ENCODE peak calls at places on chromosomes 16 and 17, in four cellular contexts. O, C, P and H are unnamed samples.

GRCh38 chr17:2421315-2422147 is 20.7 kb upstream of the MNT start:
- DNase-seq in O (no peak), C (peak), P (no peak), H (no peak)

GRCh38 chr16:10172848-10173655 is 9.2 kb downstream of the GRIN2A start:
- DNase-seq in O (no peak), C (no peak), P (no peak), H (no peak)

GRCh38 chr16:27579086-27579980 is 29.4 kb downstream of the KATNIP start:
- DNase-seq in O (no peak), C (no peak), P (no peak), H (no peak)

GRCh38 chr16:89191033-89191900 is 9.1 kb downstream of the SLC22A31 start:
- DNase-seq in O (no peak), C (no peak), P (peak), H (peak)

GRCh38 chr17:20825539-20825938 is 217.3 kb downstream of the USP22 start:
- DNase-seq in O (no peak), C (no peak), P (no peak), H (no peak)

GRCh38 chr17:45016823-45017222 is 34.6 kb downstream of the DCAKD start:
- DNase-seq in O (no peak), C (peak), P (no peak), H (no peak)

GRCh38 chr17:79970576-79971068 is 65.0 kb downstream of the TBC1D16 start:
- DNase-seq in O (no peak), C (peak), P (peak), H (no peak)

GRCh38 chr17:29640413-29640812 is 17.7 kb upstream of the CORO6 start:
- DNase-seq in O (no peak), C (no peak), P (no peak), H (no peak)

GRCh38 chr17:29747660-29748059 is 124.9 kb upstream of the CORO6 start:
- DNase-seq in O (no peak), C (no peak), P (no peak), H (no peak)

GRCh38 chr16:3774156-3774767 is 56.9 kb upstream of the TRAP1 start:
- DNase-seq in O (no peak), C (no peak), P (no peak), H (no peak)

GRCh38 chr16:19114359-19115147 is 789 bp downstream of the ITPRIPL2 start:
- DNase-seq in O (no peak), C (no peak), P (peak), H (peak)

GRCh38 chr17:28880572-28880945 is 17.0 kb downstream of the FLOT2 start:
- DNase-seq in O (no peak), C (no peak), P (peak), H (no peak)

DNA sequence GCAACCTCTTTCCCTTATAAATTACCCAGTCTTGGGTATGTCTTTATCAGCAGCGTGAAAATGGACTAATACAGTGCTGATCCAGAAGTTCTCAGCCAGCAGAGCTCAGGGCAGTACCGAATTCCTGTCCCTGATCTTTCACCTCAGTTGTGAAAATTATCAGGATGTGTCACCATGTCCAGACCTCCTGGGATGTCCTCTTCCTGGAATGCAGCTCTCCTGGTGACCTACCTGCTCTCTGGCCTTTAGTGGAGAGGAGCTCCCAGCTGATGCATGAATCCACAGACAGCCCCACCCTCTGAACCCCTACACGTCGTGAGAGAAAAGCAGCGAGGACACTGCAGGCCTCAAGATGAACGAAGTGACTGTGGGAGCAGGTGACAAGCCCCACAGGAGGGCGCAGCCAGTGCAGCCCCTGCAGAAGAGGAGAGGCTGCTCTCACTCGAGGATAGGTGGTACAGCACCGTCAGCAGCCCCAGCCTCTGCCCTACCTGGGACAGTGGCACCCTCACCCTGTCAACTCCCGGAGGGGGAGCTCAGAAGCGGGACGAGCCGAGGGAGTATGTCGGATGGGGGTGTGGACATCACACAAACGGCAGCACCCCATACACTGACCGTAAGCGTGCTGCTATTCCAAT is 22.0 kb upstream of the C16orf95 start:
- DNase-seq in O (no peak), C (no peak), P (no peak), H (no peak)
- TF ChIP-seq CTCF in O (no peak), C (no peak), P (no peak), H (no peak)

DNA sequence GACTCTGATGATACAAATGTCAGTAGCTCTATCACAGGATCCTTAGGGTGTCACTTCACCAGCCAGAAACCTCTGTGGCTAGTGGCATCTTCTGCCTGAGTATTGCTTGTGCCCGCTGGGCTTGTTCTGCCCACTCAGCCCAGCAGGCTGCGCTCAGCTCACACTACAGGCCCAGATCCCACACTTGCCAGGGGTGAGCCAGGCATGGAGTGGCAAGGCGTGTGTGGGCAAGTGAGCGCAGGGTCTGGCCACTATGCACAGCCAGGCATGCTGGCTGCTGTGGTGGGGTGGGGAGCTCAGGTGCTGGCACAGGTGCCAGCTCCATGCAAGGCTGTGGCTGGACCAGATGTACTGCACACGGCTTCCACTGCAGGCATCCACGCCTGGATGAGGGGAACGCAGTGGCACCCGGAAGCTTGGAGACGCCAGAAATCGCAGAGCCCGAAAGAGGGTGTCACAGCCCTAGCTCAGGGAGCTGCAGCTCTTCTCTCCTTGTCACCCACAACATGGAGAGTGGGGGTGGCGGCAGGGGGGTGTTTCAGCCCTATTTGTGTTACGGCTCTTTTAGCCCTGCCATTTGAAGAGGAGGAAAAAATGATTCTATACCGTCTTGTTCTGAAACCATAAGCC is 10.2 kb downstream of the CFAP97D1 start:
- DNase-seq in O (no peak), C (no peak), P (no peak), H (no peak)
- TF ChIP-seq CTCF in O (no peak), C (no peak), P (no peak), H (no peak)

GRCh38 chr17:492015-492399 is 139.4 kb upstream of the RPH3AL start:
- DNase-seq in O (no peak), C (no peak), P (no peak), H (no peak)

GRCh38 chr17:489758-490329 is 137.2 kb upstream of the RPH3AL start:
- DNase-seq in O (no peak), C (peak), P (peak), H (no peak)

GRCh38 chr17:493666-494065 is 141.1 kb upstream of the RPH3AL start:
- DNase-seq in O (no peak), C (no peak), P (no peak), H (no peak)

GRCh38 chr17:491086-492014 is 138.7 kb upstream of the RPH3AL start:
- DNase-seq in O (peak), C (peak), P (peak), H (no peak)

DNA sequence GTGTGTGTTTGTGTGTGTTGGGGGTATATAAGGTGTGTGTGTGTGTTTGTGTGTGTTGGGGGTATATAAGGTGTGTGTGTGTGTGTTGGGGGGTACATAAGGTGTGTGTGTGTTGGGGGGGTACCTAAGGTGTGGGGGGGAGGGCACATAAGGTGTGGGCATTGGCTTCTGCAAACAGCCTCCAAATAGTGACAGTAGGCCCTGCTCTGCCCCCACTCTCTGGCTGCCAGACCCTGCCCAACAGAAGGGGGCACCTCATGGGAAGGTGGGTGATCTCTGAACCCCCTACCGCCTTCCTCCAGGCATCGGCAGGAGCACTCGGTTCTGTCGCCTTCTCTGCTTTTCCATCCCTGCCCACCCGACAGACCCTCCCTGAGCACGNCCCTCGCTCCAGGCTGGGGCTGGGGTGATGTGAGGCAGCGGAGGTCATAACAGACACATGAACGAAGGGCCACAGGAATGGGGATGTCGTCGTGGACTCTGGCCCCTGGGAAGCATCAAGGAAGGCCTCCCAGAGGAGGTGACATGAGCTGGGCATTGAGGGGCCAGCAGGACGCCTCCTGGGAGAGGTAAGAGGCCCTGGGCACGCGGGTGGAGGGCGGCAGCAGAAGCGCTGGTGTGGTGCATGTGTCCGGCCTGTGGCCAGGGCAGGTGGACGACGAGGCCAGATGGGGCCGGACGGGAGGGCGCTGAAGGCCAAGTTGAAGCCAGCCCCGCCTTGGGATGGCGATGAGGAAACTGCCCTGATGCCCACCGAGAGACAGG is 136.6 kb upstream of the RPH3AL start:
- DNase-seq in O (no peak), C (peak), P (peak), H (no peak)
- TF ChIP-seq CTCF in O (no peak), C (no peak), P (no peak), H (no peak)

DNA sequence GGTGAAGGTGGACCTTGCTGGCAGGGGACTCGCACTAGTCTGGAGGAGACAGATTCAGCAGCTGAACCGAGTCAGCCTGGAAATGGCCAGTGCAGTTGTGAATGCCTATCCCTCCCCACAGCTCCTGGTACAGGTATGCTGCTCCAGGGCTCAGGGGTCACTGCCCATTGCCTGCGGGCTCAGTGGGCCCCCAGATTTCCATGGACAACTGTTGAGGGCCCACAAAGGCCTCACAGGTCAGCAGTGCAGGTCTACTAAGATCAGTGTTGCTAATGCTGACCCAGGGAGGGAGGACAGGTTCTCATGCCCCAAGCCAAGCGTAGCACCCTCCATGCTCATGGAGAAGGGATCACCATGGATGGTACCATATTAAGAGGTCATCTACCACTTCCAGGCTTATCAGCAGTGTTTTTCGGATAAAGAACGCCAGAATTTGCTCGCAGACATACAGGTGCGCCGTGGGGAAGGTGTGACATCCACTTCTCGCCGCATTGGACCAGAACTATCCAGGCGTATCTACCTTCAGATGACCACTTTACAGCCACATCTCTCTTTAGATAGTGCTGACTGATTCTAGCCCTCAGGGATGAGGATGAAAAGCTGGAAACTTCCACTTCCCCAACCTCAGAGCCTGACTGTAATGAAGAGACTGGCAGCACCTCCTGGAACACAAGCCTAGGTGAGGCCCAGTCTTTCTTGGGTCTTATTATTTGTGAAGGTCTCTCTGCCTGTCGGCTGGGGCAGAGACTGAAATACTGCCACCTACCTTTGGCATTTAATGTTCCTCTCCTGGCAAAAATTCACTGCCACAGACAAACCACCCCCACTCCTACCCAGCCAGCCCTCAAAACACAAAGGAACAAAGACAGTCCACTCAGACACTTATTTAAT is 7.6 kb downstream of the EME1 start:
- DNase-seq in O (no peak), C (no peak), P (no peak), H (no peak)
- TF ChIP-seq CTCF in O (no peak), C (peak), P (no peak), H (no peak)

GRCh38 chr16:72246423-72246822 is 74.5 kb upstream of the PMFBP1 start:
- DNase-seq in O (no peak), C (peak), P (no peak), H (no peak)

GRCh38 chr16:72242757-72243156 is 70.8 kb upstream of the PMFBP1 start:
- DNase-seq in O (no peak), C (no peak), P (no peak), H (no peak)

GRCh38 chr16:72244853-72245252 is 72.9 kb upstream of the PMFBP1 start:
- DNase-seq in O (no peak), C (no peak), P (no peak), H (no peak)

GRCh38 chr16:72240949-72241348 is 69.0 kb upstream of the PMFBP1 start:
- DNase-seq in O (no peak), C (no peak), P (no peak), H (no peak)

DNA sequence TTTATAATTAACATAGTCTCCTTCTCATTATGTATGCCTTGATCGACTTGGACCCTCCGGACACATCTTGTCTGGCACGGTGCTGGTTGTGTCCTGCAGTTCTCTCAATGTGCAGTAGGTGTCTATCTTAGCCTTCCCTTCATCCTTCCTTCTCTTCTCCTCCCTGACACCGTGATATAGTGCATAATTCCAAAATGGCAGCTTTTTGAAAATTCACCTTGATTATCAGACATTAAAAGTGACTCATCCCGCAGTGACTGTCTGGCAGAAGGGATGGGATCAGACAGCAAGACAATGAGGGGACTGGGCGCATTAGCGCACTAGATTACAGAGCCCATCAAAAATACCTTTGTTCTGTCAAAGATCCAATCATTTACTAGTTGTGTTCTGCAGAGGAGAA is 70.0 kb upstream of the PMFBP1 start:
- DNase-seq in O (peak), C (peak), P (no peak), H (no peak)
- TF ChIP-seq CTCF in O (peak), C (peak), P (peak), H (peak)

GRCh38 chr17:16033729-16034349 is 34.2 kb downstream of the TTC19 start:
- DNase-seq in O (no peak), C (no peak), P (peak), H (no peak)

GRCh38 chr17:16023881-16024280 is 24.3 kb downstream of the TTC19 start:
- DNase-seq in O (no peak), C (no peak), P (no peak), H (no peak)

GRCh38 chr17:16026895-16027294 is 27.3 kb downstream of the TTC19 start:
- DNase-seq in O (no peak), C (no peak), P (no peak), H (no peak)

GRCh38 chr17:16025202-16025601 is 25.6 kb downstream of the TTC19 start:
- DNase-seq in O (no peak), C (no peak), P (no peak), H (no peak)

GRCh38 chr17:16027708-16028584 is 28.3 kb downstream of the TTC19 start:
- DNase-seq in O (no peak), C (no peak), P (no peak), H (no peak)
- TF ChIP-seq CTCF in O (no peak), C (no peak), P (no peak), H (no peak)

DNA sequence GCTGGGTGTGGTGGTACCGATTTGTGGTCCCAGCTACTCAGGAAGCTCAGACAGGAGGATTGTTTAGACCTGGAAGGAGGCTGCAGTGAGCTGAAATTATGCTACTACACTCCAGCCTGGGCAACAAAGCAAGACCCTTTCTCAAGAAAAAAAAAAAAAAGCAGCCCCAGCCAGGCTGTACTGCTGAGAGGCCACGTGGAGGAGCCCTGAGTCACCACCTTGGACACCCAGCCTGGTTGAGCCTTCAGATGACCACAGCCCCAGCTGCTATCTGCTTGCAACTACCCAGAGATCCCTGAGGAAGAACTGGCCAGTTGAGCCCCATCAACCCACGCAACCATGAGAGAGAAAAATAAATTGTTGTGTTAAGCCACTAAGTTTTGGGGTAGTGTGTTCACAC is 23.6 kb upstream of the GPRC5C start:
- DNase-seq in O (no peak), C (peak), P (peak), H (no peak)
- TF ChIP-seq CTCF in O (no peak), C (peak), P (no peak), H (no peak)

GRCh38 chr17:37570527-37571093 is 38.6 kb downstream of the SYNRG start:
- DNase-seq in O (peak), C (peak), P (peak), H (no peak)
- TF ChIP-seq CTCF in O (peak), C (peak), P (peak), H (peak)